ENCODE peak calls at places on chromosome 10, in four cellular contexts. Q is GM23248, S is neural progenitor cell, H is A673. T is an unnamed sample.

GRCh38 chr10:34498821-34499220 is 316.3 kb downstream of the PARD3 start:
- DNase-seq in Q (peak; percentile 12), S (no peak), H (no peak), T (no peak)

GRCh38 chr10:113991091-113991860 is 52.4 kb upstream of the ADRB1 start:
- DNase-seq in Q (no peak), S (no peak), H (no peak), T (peak; percentile 22)

GRCh38 chr10:96719850-96720421 is 378 bp downstream of the PIK3AP1 start:
- DNase-seq in Q (no peak), S (peak; percentile 77), H (peak; percentile 12), T (peak; percentile 28)

GRCh38 chr10:121406823-121407545 is 191.3 kb downstream of the FGFR2 start:
- DNase-seq in Q (no peak), S (no peak), H (no peak), T (no peak)

GRCh38 chr10:95941115-95941514 is 33.3 kb downstream of the CC2D2B start:
- DNase-seq in Q (no peak), S (no peak), H (no peak), T (no peak)

GRCh38 chr10:43202224-43202656 is 64.0 kb downstream of the CSGALNACT2 start:
- DNase-seq in Q (peak; percentile 69), S (peak; percentile 75), H (peak; percentile 52), T (no peak)

GRCh38 chr10:11212285-11212684 is 194.6 kb downstream of the CELF2 start:
- DNase-seq in Q (no peak), S (no peak), H (no peak), T (no peak)

GRCh38 chr10:112775347-112775746 is 174.7 kb upstream of the TCF7L2 start:
- DNase-seq in Q (peak; percentile 31), S (no peak), H (no peak), T (no peak)

GRCh38 chr10:11687779-11688447 is 54.3 kb upstream of the ECHDC3 start:
- DNase-seq in Q (no peak), S (no peak), H (no peak), T (no peak)

GRCh38 chr10:87093461-87094372 is 926 bp downstream of the GLUD1 start:
- DNase-seq in Q (peak; percentile 70), S (peak; percentile 69), H (peak; percentile 57), T (peak; percentile 50)

GRCh38 chr10:48519731-48520506 is 85.0 kb downstream of the ARHGAP22 start:
- DNase-seq in Q (no peak), S (peak; percentile 24), H (no peak), T (no peak)

GRCh38 chr10:131723601-131724530 is 176.9 kb upstream of the PPP2R2D start:
- DNase-seq in Q (no peak), S (no peak), H (no peak), T (no peak)

GRCh38 chr10:114513397-114513796 is 109.1 kb upstream of the AFAP1L2 start:
- DNase-seq in Q (no peak), S (no peak), H (no peak), T (no peak)

GRCh38 chr10:78774614-78774998 is 294.2 kb upstream of the ZMIZ1 start:
- DNase-seq in Q (no peak), S (no peak), H (no peak), T (no peak)

GRCh38 chr10:42942279-42942932 is 134.5 kb upstream of the RET start:
- DNase-seq in Q (no peak), S (no peak), H (no peak), T (no peak)

GRCh38 chr10:69061305-69062161 is 26.4 kb upstream of the SRGN start:
- DNase-seq in Q (peak; percentile 98), S (no peak), H (no peak), T (no peak)

GRCh38 chr10:97550336-97551149 is 22.0 kb upstream of the ANKRD2 start:
- DNase-seq in Q (no peak), S (peak; percentile 48), H (no peak), T (peak; percentile 55)

GRCh38 chr10:17516376-17516775 is 62.0 kb upstream of the ST8SIA6 start:
- DNase-seq in Q (peak; percentile 25), S (no peak), H (no peak), T (no peak)

GRCh38 chr10:126169899-126170298 is 218.4 kb downstream of the ADAM12 start:
- DNase-seq in Q (no peak), S (no peak), H (no peak), T (no peak)

GRCh38 chr10:77877461-77878344 is 48.9 kb downstream of the DLG5 start:
- DNase-seq in Q (peak; percentile 31), S (peak; percentile 80), H (peak; percentile 95), T (peak; percentile 34)

GRCh38 chr10:107437921-107438320 is 273.4 kb upstream of the SORCS1 start:
- DNase-seq in Q (no peak), S (no peak), H (no peak), T (no peak)

GRCh38 chr10:10589540-10589939 is 428.1 kb upstream of the CELF2 start:
- DNase-seq in Q (peak; percentile 95), S (no peak), H (peak; percentile 10), T (no peak)

GRCh38 chr10:69839696-69840345 is 38.1 kb downstream of the COL13A1 start:
- DNase-seq in Q (peak; percentile 59), S (no peak), H (no peak), T (no peak)

GRCh38 chr10:58217612-58218011 is 50.1 kb downstream of the IPMK start:
- DNase-seq in Q (peak; percentile 52), S (no peak), H (no peak), T (no peak)

GRCh38 chr10:49550563-49550962 is 11.6 kb upstream of the ERCC6 start:
- DNase-seq in Q (peak; percentile 77), S (no peak), H (no peak), T (no peak)

GRCh38 chr10:122494833-122495232 is 33.5 kb downstream of the HTRA1 start:
- DNase-seq in Q (peak; percentile 97), S (no peak), H (no peak), T (no peak)

GRCh38 chr10:80861882-80862281 is 324.2 kb downstream of the SH2D4B start:
- DNase-seq in Q (no peak), S (no peak), H (no peak), T (no peak)

GRCh38 chr10:80855348-80855971 is 317.8 kb downstream of the SH2D4B start:
- DNase-seq in Q (no peak), S (peak; percentile 70), H (peak; percentile 42), T (peak; percentile 17)

GRCh38 chr10:80856186-80856585 is 318.5 kb downstream of the SH2D4B start:
- DNase-seq in Q (no peak), S (no peak), H (no peak), T (no peak)

GRCh38 chr10:80860719-80861118 is 323.0 kb downstream of the SH2D4B start:
- DNase-seq in Q (no peak), S (no peak), H (no peak), T (no peak)
- H3K4me1 ChIP-seq in Q (no peaks in the 10 kb centered on the region), S (no peaks in the 10 kb centered on the region), H (no peaks in the 10 kb centered on the region), T (no peaks in the 10 kb centered on the region)

DNA sequence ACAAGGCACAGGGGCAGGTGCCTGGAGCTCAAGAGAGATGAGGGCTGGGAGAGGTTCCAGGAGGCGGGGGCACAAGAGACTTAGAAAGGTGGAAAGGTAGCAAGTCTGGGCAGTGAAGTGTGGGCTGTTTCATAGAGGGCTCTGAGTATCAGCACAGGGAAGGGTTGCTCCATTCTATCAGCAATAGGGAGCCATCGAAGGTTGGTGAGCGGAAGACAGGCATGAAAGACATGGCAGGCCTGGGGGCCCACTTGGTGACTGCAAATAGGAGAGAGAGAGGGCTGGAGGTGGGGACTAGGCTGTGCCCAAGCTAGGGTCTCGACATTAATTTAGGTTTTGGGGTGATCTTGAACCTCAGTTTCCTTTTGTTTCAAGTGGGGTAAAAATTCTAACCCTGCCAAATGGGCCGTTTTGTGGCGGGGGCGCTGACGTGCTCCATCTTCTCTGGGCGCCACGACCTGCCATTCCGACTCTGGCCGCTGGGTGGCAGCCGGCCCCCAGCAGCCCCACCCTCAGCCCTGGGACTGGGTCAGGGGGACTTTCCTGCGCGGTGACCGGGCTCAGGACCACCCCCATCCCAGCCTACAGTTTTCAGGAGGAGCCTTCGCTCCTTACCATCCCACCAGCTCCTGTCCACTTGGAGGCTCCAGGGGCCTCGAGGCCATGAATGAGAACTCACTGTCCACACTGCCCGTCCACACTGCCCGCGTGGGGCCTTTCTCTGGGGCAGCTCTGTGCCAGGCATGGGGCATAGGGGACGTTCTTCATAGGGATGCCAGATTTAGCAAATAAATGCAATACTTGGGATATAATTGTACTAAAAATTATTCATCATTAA is 37.2 kb upstream of the PCBD1 start:
- DNase-seq in Q (peak; percentile 46), S (peak; percentile 82), H (peak; percentile 55), T (peak; percentile 24)
- H3K27me3 ChIP-seq in Q (peaks cover 41% of the 10 kb centered on the region), S (no peaks in the 10 kb centered on the region), H (no peaks in the 10 kb centered on the region), T (no peaks in the 10 kb centered on the region)

DNA sequence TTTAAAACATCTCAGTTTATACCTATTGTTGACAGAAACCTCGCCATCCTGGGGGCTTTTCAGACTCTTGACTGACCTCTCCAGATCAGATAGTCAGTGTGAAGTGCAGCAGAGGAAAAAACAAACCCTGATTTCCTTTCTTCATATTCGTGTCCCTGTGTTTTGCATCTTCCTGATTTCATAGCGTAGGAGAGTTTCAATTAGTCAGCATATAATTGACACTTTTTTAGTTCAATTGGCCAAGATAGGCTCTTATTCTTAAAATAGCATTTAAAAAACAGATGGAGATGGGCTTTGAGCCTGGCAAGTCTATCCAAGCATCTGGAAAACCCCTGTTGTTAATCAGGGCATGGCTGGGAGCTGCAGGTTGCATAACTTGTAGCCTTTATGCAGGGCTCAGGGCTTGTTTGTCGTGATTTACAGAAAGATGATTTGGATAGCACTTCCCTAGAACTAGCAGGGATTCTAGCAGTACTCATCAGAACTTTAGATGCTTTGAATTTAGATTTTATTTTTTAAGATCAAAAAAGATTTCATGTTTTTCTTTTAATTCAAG is 270.6 kb upstream of the FZD8 start:
- DNase-seq in Q (peak; percentile 73), S (peak; percentile 8), H (no peak), T (no peak)
- H3K4me1 ChIP-seq in Q (peaks cover 64% of the 10 kb centered on the region), S (peaks cover 13% of the 10 kb centered on the region), H (no peaks in the 10 kb centered on the region), T (no peaks in the 10 kb centered on the region)

GRCh38 chr10:63066606-63067005 is 66.5 kb upstream of the NRBF2 start:
- DNase-seq in Q (no peak), S (no peak), H (no peak), T (no peak)
- H3K27me3 ChIP-seq in Q (no peaks in the 10 kb centered on the region), S (no peaks in the 10 kb centered on the region), H (no peaks in the 10 kb centered on the region), T (no peaks in the 10 kb centered on the region)

GRCh38 chr10:74900297-74900696 is 73.9 kb downstream of the KAT6B start:
- DNase-seq in Q (no peak), S (no peak), H (no peak), T (no peak)

GRCh38 chr10:74898201-74898976 is 72.0 kb downstream of the KAT6B start:
- DNase-seq in Q (peak; percentile 5), S (no peak), H (no peak), T (no peak)

GRCh38 chr10:74903491-74903890 is 77.1 kb downstream of the KAT6B start:
- DNase-seq in Q (no peak), S (no peak), H (no peak), T (no peak)

GRCh38 chr10:74901240-74901827 is 74.9 kb downstream of the KAT6B start:
- DNase-seq in Q (no peak), S (no peak), H (no peak), T (no peak)

GRCh38 chr10:74901867-74902439 is 75.6 kb downstream of the KAT6B start:
- DNase-seq in Q (no peak), S (no peak), H (no peak), T (no peak)
- H3K4me1 ChIP-seq in Q (peaks cover 15% of the 10 kb centered on the region), S (peaks cover 14% of the 10 kb centered on the region), H (peaks cover 27% of the 10 kb centered on the region), T (no peaks in the 10 kb centered on the region)

T was measured in SJCRH30.